ENCODE peak calls at places on chromosomes 11 and 22, in nine cellular contexts. One of them, this sample, is unnamed.

GRCh38 chr11:103608566-103608965 is 427.9 kb upstream of the DDI1 start:
- DNase-seq in CD8-positive, alpha-beta T cell: no peak
- DNase-seq in hepatocyte: no peak
- DNase-seq in substantia nigra: no peak
- DNase-seq in ovary: no peak
- DNase-seq in osteoblast: peak
- DNase-seq in neuronal stem cell: no peak
- DNase-seq in mesenchymal stem cell: peak
- DNase-seq in H9: no peak
- DNase-seq in this sample: no peak

GRCh38 chr11:43518407-43519165 is 159.9 kb downstream of the TTC17 start:
- DNase-seq in CD8-positive, alpha-beta T cell: no peak
- DNase-seq in hepatocyte: no peak
- DNase-seq in substantia nigra: no peak
- DNase-seq in ovary: no peak
- DNase-seq in osteoblast: peak
- DNase-seq in neuronal stem cell: no peak
- DNase-seq in mesenchymal stem cell: peak
- DNase-seq in H9: no peak
- DNase-seq in this sample: no peak

GRCh38 chr11:76644591-76644990 is 26.0 kb downstream of the LRRC32 start:
- DNase-seq in CD8-positive, alpha-beta T cell: no peak
- DNase-seq in hepatocyte: no peak
- DNase-seq in substantia nigra: no peak
- DNase-seq in ovary: no peak
- DNase-seq in osteoblast: no peak
- DNase-seq in neuronal stem cell: no peak
- DNase-seq in mesenchymal stem cell: no peak
- DNase-seq in H9: no peak
- DNase-seq in this sample: no peak

GRCh38 chr11:115518983-115519382 is 14.8 kb upstream of the CADM1 start:
- DNase-seq in CD8-positive, alpha-beta T cell: no peak
- DNase-seq in hepatocyte: no peak
- DNase-seq in substantia nigra: no peak
- DNase-seq in ovary: no peak
- DNase-seq in osteoblast: no peak
- DNase-seq in neuronal stem cell: no peak
- DNase-seq in mesenchymal stem cell: no peak
- DNase-seq in H9: no peak
- DNase-seq in this sample: no peak

GRCh38 chr11:69640995-69641581 is at the start of gene CCND1:
- DNase-seq in CD8-positive, alpha-beta T cell: no peak
- DNase-seq in hepatocyte: peak
- DNase-seq in substantia nigra: no peak
- DNase-seq in ovary: no peak
- DNase-seq in osteoblast: peak
- DNase-seq in neuronal stem cell: peak
- DNase-seq in mesenchymal stem cell: peak
- DNase-seq in H9: peak
- DNase-seq in this sample: peak

GRCh38 chr11:102449651-102450570 is 2.7 kb downstream of the TMEM123 start:
- DNase-seq in CD8-positive, alpha-beta T cell: peak
- DNase-seq in hepatocyte: no peak
- DNase-seq in substantia nigra: no peak
- DNase-seq in ovary: no peak
- DNase-seq in osteoblast: no peak
- DNase-seq in neuronal stem cell: no peak
- DNase-seq in mesenchymal stem cell: no peak
- DNase-seq in H9: no peak
- DNase-seq in this sample: no peak

GRCh38 chr11:116980136-116980793 is 118.0 kb downstream of the SIK3 start:
- DNase-seq in CD8-positive, alpha-beta T cell: no peak
- DNase-seq in hepatocyte: no peak
- DNase-seq in substantia nigra: no peak
- DNase-seq in ovary: no peak
- DNase-seq in osteoblast: no peak
- DNase-seq in neuronal stem cell: no peak
- DNase-seq in mesenchymal stem cell: no peak
- DNase-seq in H9: no peak
- DNase-seq in this sample: no peak

GRCh38 chr22:39185601-39186012 is 33.1 kb upstream of the CBX7 start:
- DNase-seq in CD8-positive, alpha-beta T cell: no peak
- DNase-seq in hepatocyte: no peak
- DNase-seq in substantia nigra: no peak
- DNase-seq in ovary: no peak
- DNase-seq in osteoblast: peak
- DNase-seq in neuronal stem cell: no peak
- DNase-seq in mesenchymal stem cell: peak
- DNase-seq in H9: no peak
- DNase-seq in this sample: peak

GRCh38 chr11:106937113-106937512 is 81.2 kb downstream of the GUCY1A2 start:
- DNase-seq in CD8-positive, alpha-beta T cell: no peak
- DNase-seq in hepatocyte: no peak
- DNase-seq in substantia nigra: no peak
- DNase-seq in ovary: no peak
- DNase-seq in osteoblast: no peak
- DNase-seq in neuronal stem cell: no peak
- DNase-seq in mesenchymal stem cell: no peak
- DNase-seq in H9: no peak
- DNase-seq in this sample: no peak

GRCh38 chr11:62988281-62988680 is 3.5 kb upstream of the SLC22A6 start:
- DNase-seq in CD8-positive, alpha-beta T cell: no peak
- DNase-seq in hepatocyte: no peak
- DNase-seq in substantia nigra: no peak
- DNase-seq in ovary: no peak
- DNase-seq in osteoblast: peak
- DNase-seq in neuronal stem cell: no peak
- DNase-seq in mesenchymal stem cell: no peak
- DNase-seq in H9: no peak
- DNase-seq in this sample: no peak

GRCh38 chr11:27201454-27202302 is 161.1 kb downstream of the BBOX1 start:
- DNase-seq in CD8-positive, alpha-beta T cell: no peak
- DNase-seq in hepatocyte: peak
- DNase-seq in substantia nigra: no peak
- DNase-seq in ovary: peak
- DNase-seq in osteoblast: no peak
- DNase-seq in neuronal stem cell: no peak
- DNase-seq in mesenchymal stem cell: peak
- DNase-seq in H9: no peak
- DNase-seq in this sample: peak

GRCh38 chr11:111189466-111189865 is 56.1 kb upstream of the POU2AF2 start:
- DNase-seq in CD8-positive, alpha-beta T cell: no peak
- DNase-seq in hepatocyte: no peak
- DNase-seq in substantia nigra: no peak
- DNase-seq in ovary: no peak
- DNase-seq in osteoblast: no peak
- DNase-seq in neuronal stem cell: no peak
- DNase-seq in mesenchymal stem cell: no peak
- DNase-seq in H9: no peak
- DNase-seq in this sample: no peak

GRCh38 chr11:33531743-33532181 is 168.9 kb downstream of the C11orf91 start:
- DNase-seq in CD8-positive, alpha-beta T cell: no peak
- DNase-seq in hepatocyte: no peak
- DNase-seq in substantia nigra: no peak
- DNase-seq in ovary: no peak
- DNase-seq in osteoblast: peak
- DNase-seq in neuronal stem cell: no peak
- DNase-seq in mesenchymal stem cell: peak
- DNase-seq in H9: no peak
- DNase-seq in this sample: no peak

GRCh38 chr11:6209801-6210200 is 4.4 kb downstream of the C11orf42 start:
- DNase-seq in CD8-positive, alpha-beta T cell: no peak
- DNase-seq in hepatocyte: no peak
- DNase-seq in substantia nigra: no peak
- DNase-seq in ovary: no peak
- DNase-seq in osteoblast: no peak
- DNase-seq in neuronal stem cell: no peak
- DNase-seq in mesenchymal stem cell: no peak
- DNase-seq in H9: no peak
- DNase-seq in this sample: peak

GRCh38 chr22:27045103-27045940 is 387.9 kb downstream of the MIAT start:
- DNase-seq in CD8-positive, alpha-beta T cell: no peak
- DNase-seq in hepatocyte: peak
- DNase-seq in substantia nigra: no peak
- DNase-seq in ovary: no peak
- DNase-seq in osteoblast: no peak
- DNase-seq in neuronal stem cell: no peak
- DNase-seq in mesenchymal stem cell: peak
- DNase-seq in H9: no peak
- DNase-seq in this sample: no peak

GRCh38 chr11:72058416-72059034 is 21.8 kb downstream of the NUMA1 start:
- DNase-seq in CD8-positive, alpha-beta T cell: no peak
- DNase-seq in hepatocyte: no peak
- DNase-seq in substantia nigra: no peak
- DNase-seq in ovary: no peak
- DNase-seq in osteoblast: no peak
- DNase-seq in neuronal stem cell: no peak
- DNase-seq in mesenchymal stem cell: peak
- DNase-seq in H9: no peak
- DNase-seq in this sample: no peak

GRCh38 chr11:131544591-131544990 is 174.2 kb downstream of the NTM start:
- DNase-seq in CD8-positive, alpha-beta T cell: no peak
- DNase-seq in hepatocyte: no peak
- DNase-seq in substantia nigra: no peak
- DNase-seq in ovary: no peak
- DNase-seq in osteoblast: no peak
- DNase-seq in neuronal stem cell: no peak
- DNase-seq in mesenchymal stem cell: no peak
- DNase-seq in H9: peak
- DNase-seq in this sample: no peak

GRCh38 chr11:93017821-93018690 is 48.6 kb downstream of the MTNR1B start:
- DNase-seq in CD8-positive, alpha-beta T cell: no peak
- DNase-seq in hepatocyte: no peak
- DNase-seq in substantia nigra: no peak
- DNase-seq in ovary: no peak
- DNase-seq in osteoblast: peak
- DNase-seq in neuronal stem cell: no peak
- DNase-seq in mesenchymal stem cell: no peak
- DNase-seq in H9: no peak
- DNase-seq in this sample: no peak

GRCh38 chr22:41401781-41402648 is 20.3 kb downstream of the TEF start:
- DNase-seq in CD8-positive, alpha-beta T cell: no peak
- DNase-seq in hepatocyte: peak
- DNase-seq in substantia nigra: peak
- DNase-seq in ovary: peak
- DNase-seq in osteoblast: peak
- DNase-seq in neuronal stem cell: no peak
- DNase-seq in mesenchymal stem cell: peak
- DNase-seq in H9: no peak
- DNase-seq in this sample: peak
- H3K27ac ChIP-seq in CD8-positive, alpha-beta T cell: no peak
- H3K27ac ChIP-seq in hepatocyte: peak
- H3K27ac ChIP-seq in substantia nigra: peak
- H3K27ac ChIP-seq in ovary: peak
- H3K27ac ChIP-seq in osteoblast: peak
- H3K27ac ChIP-seq in neuronal stem cell: no peak
- H3K27ac ChIP-seq in mesenchymal stem cell: no peak
- H3K27ac ChIP-seq in H9: no peak
- H3K27ac ChIP-seq in this sample: peak

DNA sequence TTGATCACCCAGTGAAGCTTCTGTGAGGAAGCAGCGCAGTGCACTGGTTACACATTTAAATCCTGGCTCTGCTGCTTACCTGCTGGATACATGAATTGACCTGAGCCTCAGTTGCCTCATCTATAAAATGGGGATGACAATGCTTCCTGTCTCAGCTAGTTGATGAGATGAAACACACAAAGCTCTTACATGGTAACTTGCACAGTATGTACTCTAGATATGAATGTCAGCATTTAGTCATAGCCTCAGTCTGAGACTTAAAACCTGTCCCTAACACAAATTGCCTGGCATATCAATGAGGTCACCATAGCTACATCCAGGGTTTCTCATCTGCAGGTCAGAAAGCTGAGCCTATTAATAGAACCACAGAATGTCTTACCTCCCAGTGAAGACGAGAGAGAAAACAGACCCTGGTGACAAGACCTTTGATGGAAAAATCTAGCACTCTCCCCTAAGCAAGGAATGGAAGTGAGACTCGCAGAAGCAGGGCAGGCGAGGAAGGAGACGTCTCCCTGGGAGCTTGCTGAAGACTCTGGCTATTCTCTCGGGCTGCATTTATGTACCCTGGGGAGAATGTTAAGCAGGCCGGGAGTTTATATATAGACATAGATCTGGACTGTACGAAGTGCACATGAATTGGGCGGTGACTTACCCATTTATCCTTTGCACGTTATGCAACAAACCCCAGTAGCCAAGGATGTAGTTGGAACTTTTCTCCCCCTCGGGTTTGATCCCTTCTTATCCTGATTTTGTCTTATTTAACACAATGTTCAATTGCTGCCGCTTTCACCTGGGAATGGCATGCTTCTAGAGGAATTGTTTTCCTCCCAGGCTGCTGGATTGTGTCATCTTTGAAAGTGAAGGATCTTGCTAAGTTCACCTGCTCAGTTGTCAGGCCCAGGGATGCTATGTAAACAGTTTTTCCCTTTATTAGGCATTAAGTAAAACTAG is 18.0 kb downstream of the SDHAF2 start:
- DNase-seq in CD8-positive, alpha-beta T cell: no peak
- DNase-seq in hepatocyte: no peak
- DNase-seq in substantia nigra: no peak
- DNase-seq in ovary: no peak
- DNase-seq in osteoblast: no peak
- DNase-seq in neuronal stem cell: no peak
- DNase-seq in mesenchymal stem cell: peak
- DNase-seq in H9: no peak
- DNase-seq in this sample: no peak
- H3K27ac ChIP-seq in CD8-positive, alpha-beta T cell: no peak
- H3K27ac ChIP-seq in hepatocyte: no peak
- H3K27ac ChIP-seq in substantia nigra: no peak
- H3K27ac ChIP-seq in ovary: no peak
- H3K27ac ChIP-seq in osteoblast: no peak
- H3K27ac ChIP-seq in neuronal stem cell: no peak
- H3K27ac ChIP-seq in mesenchymal stem cell: no peak
- H3K27ac ChIP-seq in H9: no peak
- H3K27ac ChIP-seq in this sample: no peak

DNA sequence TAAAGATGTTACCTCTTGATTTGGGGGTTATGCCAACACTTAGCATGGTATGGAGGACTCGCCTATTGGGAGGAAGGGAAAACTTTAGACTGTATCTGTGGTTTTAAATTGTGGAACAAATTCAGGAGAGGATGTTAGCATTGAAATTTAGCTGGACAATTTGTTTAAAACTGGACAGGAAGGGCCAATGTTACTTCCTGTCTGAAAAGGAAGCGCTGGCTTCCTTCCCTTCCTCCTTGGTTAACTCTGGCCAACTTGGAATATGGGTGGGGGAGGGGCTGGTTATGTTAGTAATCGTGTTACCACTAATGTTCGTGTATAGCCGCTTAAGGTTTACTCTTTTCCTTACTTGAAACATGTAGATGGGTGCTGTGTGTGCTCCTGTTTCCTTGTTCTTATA is 13.9 kb downstream of the CTNND1 start:
- DNase-seq in CD8-positive, alpha-beta T cell: no peak
- DNase-seq in hepatocyte: no peak
- DNase-seq in substantia nigra: no peak
- DNase-seq in ovary: no peak
- DNase-seq in osteoblast: no peak
- DNase-seq in neuronal stem cell: no peak
- DNase-seq in mesenchymal stem cell: peak
- DNase-seq in H9: no peak
- DNase-seq in this sample: no peak
- H3K27ac ChIP-seq in CD8-positive, alpha-beta T cell: no peak
- H3K27ac ChIP-seq in hepatocyte: peak
- H3K27ac ChIP-seq in substantia nigra: peak
- H3K27ac ChIP-seq in ovary: peak
- H3K27ac ChIP-seq in osteoblast: peak
- H3K27ac ChIP-seq in neuronal stem cell: peak
- H3K27ac ChIP-seq in mesenchymal stem cell: peak
- H3K27ac ChIP-seq in H9: peak
- H3K27ac ChIP-seq in this sample: peak

GRCh38 chr11:12246169-12246568 is 131.2 kb upstream of the PARVA start:
- DNase-seq in CD8-positive, alpha-beta T cell: no peak
- DNase-seq in hepatocyte: no peak
- DNase-seq in substantia nigra: no peak
- DNase-seq in ovary: no peak
- DNase-seq in osteoblast: peak
- DNase-seq in neuronal stem cell: no peak
- DNase-seq in mesenchymal stem cell: no peak
- DNase-seq in H9: no peak
- DNase-seq in this sample: no peak
- H3K27ac ChIP-seq in CD8-positive, alpha-beta T cell: no peak
- H3K27ac ChIP-seq in hepatocyte: no peak
- H3K27ac ChIP-seq in substantia nigra: no peak
- H3K27ac ChIP-seq in ovary: no peak
- H3K27ac ChIP-seq in osteoblast: no peak
- H3K27ac ChIP-seq in neuronal stem cell: no peak
- H3K27ac ChIP-seq in mesenchymal stem cell: no peak
- H3K27ac ChIP-seq in H9: no peak
- H3K27ac ChIP-seq in this sample: no peak